ENCODE peak calls at places on chromosomes 13 and 19, in eight cellular contexts. J is tibial artery, D is glutamatergic neuron, M is heart left ventricle, T is nephron progenitor cell, E is neural crest cell, P is right atrium auricular region, N is B cell. H is an unnamed sample.

GRCh38 chr19:42176990-42177685 is 40.3 kb downstream of the DEDD2 start:
- DNase-seq in J (peak), D (peak), M (peak), T (peak), E (peak), P (no peak), N (peak), H (peak)

GRCh38 chr19:15934332-15935078 is at the start of gene CYP4F11:
- DNase-seq in J (peak), D (no peak), M (peak), T (no peak), E (no peak), P (no peak), N (no peak), H (no peak)

GRCh38 chr13:46113596-46113995 is 8.8 kb upstream of the CPB2 start:
- DNase-seq in J (no peak), D (no peak), M (no peak), T (no peak), E (no peak), P (no peak), N (no peak), H (no peak)

GRCh38 chr13:73940098-73940497 is 194.1 kb downstream of the KLF12 start:
- DNase-seq in J (no peak), D (no peak), M (no peak), T (no peak), E (no peak), P (no peak), N (peak), H (no peak)

GRCh38 chr13:27354379-27354778 is 70.0 kb upstream of the GTF3A start:
- DNase-seq in J (no peak), D (no peak), M (no peak), T (no peak), E (no peak), P (no peak), N (no peak), H (no peak)

GRCh38 chr19:53865918-53866696 is 1.6 kb upstream of the MYADM start:
- DNase-seq in J (peak), D (peak), M (peak), T (peak), E (peak), P (peak), N (peak), H (peak)

GRCh38 chr19:39831679-39832078 is 2.3 kb downstream of the DYRK1B start:
- DNase-seq in J (no peak), D (no peak), M (no peak), T (no peak), E (no peak), P (no peak), N (no peak), H (no peak)

GRCh38 chr19:34766386-34766785 is 6.6 kb downstream of the ZNF599 start:
- DNase-seq in J (no peak), D (no peak), M (no peak), T (no peak), E (no peak), P (no peak), N (no peak), H (no peak)

GRCh38 chr13:77374786-77375185 is 47.9 kb upstream of the MYCBP2 start:
- DNase-seq in J (no peak), D (no peak), M (no peak), T (no peak), E (no peak), P (no peak), N (no peak), H (no peak)

GRCh38 chr19:6660930-6661329 is 9.0 kb downstream of the TNFSF14 start:
- DNase-seq in J (no peak), D (no peak), M (no peak), T (no peak), E (no peak), P (no peak), N (no peak), H (no peak)

GRCh38 chr13:83940742-83941141 is 58.5 kb upstream of the SLITRK1 start:
- DNase-seq in J (no peak), D (no peak), M (no peak), T (no peak), E (no peak), P (no peak), N (no peak), H (no peak)

GRCh38 chr13:102090532-102090931 is 311.3 kb downstream of the FGF14 start:
- DNase-seq in J (no peak), D (no peak), M (no peak), T (no peak), E (no peak), P (no peak), N (no peak), H (no peak)

GRCh38 chr13:104460553-104460952 is 1394.3 kb upstream of the SLC10A2 start:
- DNase-seq in J (no peak), D (no peak), M (no peak), T (no peak), E (no peak), P (no peak), N (no peak), H (no peak)

GRCh38 chr13:80473695-80474094 is 132.8 kb upstream of the SPRY2 start:
- DNase-seq in J (no peak), D (no peak), M (no peak), T (no peak), E (no peak), P (no peak), N (no peak), H (no peak)

GRCh38 chr19:2453431-2454025 is 3.2 kb downstream of the LMNB2 start:
- DNase-seq in J (no peak), D (no peak), M (peak), T (no peak), E (no peak), P (no peak), N (no peak), H (no peak)

GRCh38 chr13:89869312-89869711 is 1478.2 kb upstream of the MIR17HG start:
- DNase-seq in J (no peak), D (no peak), M (no peak), T (no peak), E (no peak), P (no peak), N (no peak), H (no peak)

GRCh38 chr13:114151565-114152284 is 19.3 kb upstream of the RASA3 start:
- DNase-seq in J (no peak), D (no peak), M (no peak), T (no peak), E (no peak), P (no peak), N (no peak), H (no peak)

GRCh38 chr13:58238972-58239773 is 607.6 kb downstream of the PCDH17 start:
- DNase-seq in J (no peak), D (no peak), M (no peak), T (no peak), E (no peak), P (no peak), N (no peak), H (no peak)

GRCh38 chr19:55340784-55341147 is 1.1 kb downstream of the KMT5C start:
- DNase-seq in J (no peak), D (peak), M (no peak), T (peak), E (peak), P (no peak), N (peak), H (no peak)

GRCh38 chr13:114022876-114023275 is 49.0 kb upstream of the C13orf46 start:
- DNase-seq in J (no peak), D (peak), M (peak), T (no peak), E (no peak), P (no peak), N (no peak), H (no peak)

GRCh38 chr19:5804516-5805464 is at the start of gene NRTN:
- DNase-seq in J (no peak), D (peak), M (no peak), T (peak), E (no peak), P (no peak), N (peak), H (peak)

GRCh38 chr19:48746738-48747575 is at the start of gene IZUMO1:
- DNase-seq in J (peak), D (peak), M (peak), T (peak), E (peak), P (peak), N (peak), H (peak)

GRCh38 chr19:13506550-13506878 is 235 bp upstream of the CACNA1A start:
- DNase-seq in J (no peak), D (no peak), M (no peak), T (no peak), E (no peak), P (no peak), N (no peak), H (no peak)

GRCh38 chr13:26923824-26924605 is 163.4 kb upstream of the GPR12 start:
- DNase-seq in J (no peak), D (no peak), M (no peak), T (no peak), E (no peak), P (no peak), N (no peak), H (no peak)

GRCh38 chr19:43784251-43784980 is 3.6 kb upstream of the KCNN4 start:
- DNase-seq in J (no peak), D (no peak), M (no peak), T (no peak), E (no peak), P (peak), N (peak), H (peak)

GRCh38 chr19:31874313-31874712 is 471.1 kb upstream of the ZNF507 start:
- DNase-seq in J (no peak), D (no peak), M (no peak), T (no peak), E (no peak), P (no peak), N (no peak), H (no peak)

GRCh38 chr13:114152831-114153371 is 20.5 kb upstream of the RASA3 start:
- DNase-seq in J (no peak), D (no peak), M (no peak), T (no peak), E (peak), P (no peak), N (no peak), H (no peak)

GRCh38 chr13:77190349-77190748 is 136.5 kb downstream of the MYCBP2 start:
- DNase-seq in J (no peak), D (no peak), M (no peak), T (no peak), E (no peak), P (no peak), N (no peak), H (no peak)

GRCh38 chr19:6947745-6948144 is 60.4 kb downstream of the ADGRE1 start:
- DNase-seq in J (no peak), D (no peak), M (no peak), T (no peak), E (no peak), P (no peak), N (no peak), H (peak)

GRCh38 chr13:102190930-102191329 is 210.9 kb downstream of the FGF14 start:
- DNase-seq in J (no peak), D (no peak), M (no peak), T (no peak), E (no peak), P (no peak), N (no peak), H (no peak)

GRCh38 chr19:1469936-1470863 is 8.8 kb downstream of the C19orf25 start:
- DNase-seq in J (no peak), D (peak), M (no peak), T (peak), E (no peak), P (no peak), N (peak), H (peak)

GRCh38 chr19:7287716-7288115 is 6.5 kb downstream of the INSR start:
- DNase-seq in J (no peak), D (no peak), M (no peak), T (no peak), E (no peak), P (no peak), N (no peak), H (no peak)

GRCh38 chr13:99078014-99078771 is 100.3 kb upstream of the DOCK9 start:
- DNase-seq in J (no peak), D (no peak), M (no peak), T (no peak), E (no peak), P (no peak), N (no peak), H (no peak)
- TF ChIP-seq CTCF in J (no peak), D (no peak), M (no peak), T (no peak), E (no peak), P (no peak), N (no peak), H (no peak)

DNA sequence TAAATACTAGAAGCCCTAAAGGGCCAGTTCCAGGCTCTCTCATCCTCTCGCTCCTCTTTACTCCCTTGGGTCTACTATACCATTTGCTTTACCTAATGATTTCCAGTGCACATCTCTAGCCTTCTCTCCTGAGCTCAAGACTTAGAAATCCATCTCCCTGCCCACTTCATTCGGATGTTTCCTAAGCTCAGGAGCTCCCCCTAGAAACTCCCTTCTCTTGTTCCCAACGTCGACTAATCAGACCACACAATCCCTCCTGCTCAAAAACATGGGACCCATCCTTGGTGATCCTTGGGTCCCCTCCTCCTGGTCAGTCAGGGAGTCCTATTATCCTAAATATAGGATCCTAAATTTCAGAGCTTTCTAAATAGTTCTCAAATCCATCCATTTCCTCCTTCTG is 21.1 kb upstream of the STK24 start:
- DNase-seq in J (no peak), D (no peak), M (no peak), T (no peak), E (no peak), P (no peak), N (no peak), H (no peak)
- TF ChIP-seq CTCF in J (no peak), D (no peak), M (peak), T (no peak), E (no peak), P (no peak), N (no peak), H (no peak)

DNA sequence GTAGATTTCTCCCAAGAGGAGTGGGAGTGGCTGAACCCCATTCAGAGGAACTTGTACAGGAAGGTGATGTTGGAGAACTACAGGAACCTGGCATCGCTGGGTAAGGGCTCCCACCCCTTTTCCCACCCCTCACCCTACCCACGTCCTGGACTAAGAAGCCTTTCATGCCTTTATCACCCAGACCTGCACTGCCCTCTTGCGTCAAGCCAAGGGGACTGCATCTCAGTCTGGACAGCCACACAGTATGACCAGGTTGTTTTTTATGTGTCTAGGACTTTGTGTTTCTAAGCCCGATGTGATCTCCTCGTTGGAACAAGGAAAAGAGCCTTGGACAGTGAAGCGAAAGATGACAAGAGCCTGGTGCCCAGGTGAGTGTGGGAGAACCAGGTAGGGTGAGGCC is 8.8 kb downstream of the ZFP28 start:
- DNase-seq in J (no peak), D (no peak), M (no peak), T (no peak), E (no peak), P (no peak), N (no peak), H (no peak)
- TF ChIP-seq CTCF in J (no peak), D (no peak), M (no peak), T (no peak), E (no peak), P (no peak), N (no peak), H (no peak)

DNA sequence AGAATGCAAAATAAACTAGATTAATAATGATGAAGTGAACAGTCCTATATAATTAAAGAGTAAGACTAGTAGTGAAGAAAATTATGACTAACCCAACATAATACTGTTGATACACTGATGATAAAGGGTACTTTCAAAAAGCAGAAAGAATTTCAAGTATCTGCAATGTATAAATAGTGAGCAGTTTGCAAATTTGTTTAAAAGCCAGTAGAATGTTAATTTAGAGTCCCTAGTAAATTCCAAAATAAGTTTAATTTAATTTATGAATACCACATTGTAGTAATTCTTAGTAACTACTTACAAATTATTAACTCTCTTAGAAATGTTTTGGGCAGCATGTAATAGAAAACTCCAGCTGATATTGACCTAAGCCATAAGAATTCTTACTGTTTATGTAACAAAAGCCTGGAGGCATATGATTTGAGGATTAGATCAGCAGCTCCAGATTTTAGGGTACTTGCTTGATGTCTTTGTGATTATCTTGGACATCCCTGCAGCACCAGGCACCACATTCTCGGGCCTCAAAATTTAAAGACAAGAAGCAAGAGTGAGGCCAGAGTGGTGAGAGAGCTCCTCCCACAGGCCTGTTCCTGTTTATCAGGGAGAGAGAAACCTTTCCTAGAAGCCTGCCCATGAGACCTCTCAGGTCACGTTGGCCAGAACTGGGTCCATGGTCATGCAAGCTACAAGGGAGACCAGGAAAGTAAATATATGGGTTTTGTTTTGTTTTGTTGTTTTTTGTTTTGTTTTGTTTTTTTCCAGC is 67.6 kb upstream of the TDRD3 start:
- DNase-seq in J (no peak), D (peak), M (no peak), T (peak), E (peak), P (no peak), N (no peak), H (peak)
- TF ChIP-seq CTCF in J (peak), D (no peak), M (no peak), T (peak), E (peak), P (no peak), N (no peak), H (peak)

DNA sequence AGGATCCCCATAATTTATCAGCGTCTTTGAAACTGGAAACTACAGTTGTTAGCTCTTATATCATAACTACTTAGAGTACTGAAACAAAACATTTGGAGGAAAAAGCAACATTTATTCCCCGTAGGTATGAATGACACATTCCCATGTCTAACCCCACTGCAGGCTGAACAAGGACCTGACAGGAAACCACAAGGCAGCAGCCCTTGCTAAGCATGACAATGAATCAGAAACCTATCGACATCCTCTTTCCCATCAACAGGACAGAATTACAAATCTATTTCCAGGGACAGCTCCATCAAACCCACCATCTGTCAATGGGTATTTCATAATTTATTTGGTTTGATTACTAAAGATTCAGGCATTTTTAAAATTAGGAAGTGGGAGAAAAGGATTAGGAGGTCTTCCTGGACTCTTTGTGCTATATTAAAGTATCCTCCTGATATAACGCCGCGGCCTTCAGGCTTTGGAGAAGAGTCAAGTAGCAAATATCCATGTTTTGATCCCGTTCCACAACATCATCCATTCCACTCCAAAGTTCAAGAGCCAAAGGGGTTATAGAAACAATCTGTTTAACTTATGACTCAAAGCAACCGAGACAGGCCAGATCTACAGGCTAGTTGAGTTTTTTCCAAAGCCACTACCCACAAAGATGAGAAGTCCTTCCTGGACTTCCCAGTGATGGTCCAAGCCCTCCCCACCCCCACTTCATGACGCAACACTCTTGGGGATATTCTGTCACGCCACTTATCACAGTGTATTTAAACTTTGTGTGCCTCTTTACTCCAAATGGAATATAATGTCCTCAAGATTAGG is 51.2 kb downstream of the FAM216B start:
- DNase-seq in J (no peak), D (no peak), M (no peak), T (no peak), E (no peak), P (no peak), N (no peak), H (no peak)
- TF ChIP-seq CTCF in J (no peak), D (no peak), M (no peak), T (no peak), E (no peak), P (no peak), N (no peak), H (no peak)

GRCh38 chr13:43963726-43964125 is 84.0 kb downstream of the LACC1 start:
- DNase-seq in J (no peak), D (no peak), M (no peak), T (no peak), E (no peak), P (no peak), N (no peak), H (no peak)
- TF ChIP-seq CTCF in J (no peak), D (no peak), M (no peak), T (no peak), E (no peak), P (no peak), N (no peak), H (peak)

GRCh38 chr13:93752506-93752905 is 525.9 kb downstream of the GPC6 start:
- DNase-seq in J (no peak), D (no peak), M (no peak), T (no peak), E (no peak), P (no peak), N (no peak), H (no peak)
- TF ChIP-seq CTCF in J (no peak), D (no peak), M (no peak), T (no peak), E (no peak), P (no peak), N (no peak), H (no peak)

H was measured in GM10248.